ENCODE peak calls at places on chromosomes 4 and X, in seven cellular contexts. D is GM06990, Q is lower leg skin, S is astrocyte, K is sigmoid colon, R is GM13977, A is fibroblast of pulmonary artery. U is an unnamed sample.

GRCh38 chr4:162535121-162535520 is 371.3 kb upstream of the FSTL5 start:
- DNase-seq in D (no peak), Q (no peak), S (no peak), K (no peak), R (no peak), A (no peak), U (no peak)

GRCh38 chr4:17494258-17494657 is 17.6 kb downstream of the QDPR start:
- DNase-seq in D (no peak), Q (no peak), S (peak), K (no peak), R (no peak), A (peak), U (no peak)

GRCh38 chr4:149199594-149199993 is 616.0 kb downstream of the IQCM start:
- DNase-seq in D (no peak), Q (no peak), S (no peak), K (no peak), R (no peak), A (no peak), U (no peak)

GRCh38 chr4:82892467-82892802 is 1.5 kb upstream of the SEC31A start:
- DNase-seq in D (no peak), Q (no peak), S (no peak), K (no peak), R (no peak), A (no peak), U (no peak)

GRCh38 chrX:55524487-55524886 is 34.8 kb upstream of the USP51 start:
- DNase-seq in D (no peak), Q (no peak), S (no peak), K (no peak), R (no peak), A (peak), U (no peak)

GRCh38 chr4:17324431-17324830 is 187.5 kb downstream of the QDPR start:
- DNase-seq in D (no peak), Q (no peak), S (peak), K (no peak), R (peak), A (peak), U (peak)

GRCh38 chrX:56728321-56728720 is 722 bp upstream of the NBDY start:
- DNase-seq in D (no peak), Q (no peak), S (no peak), K (no peak), R (no peak), A (peak), U (no peak)

GRCh38 chr4:75048208-75048879 is 115.4 kb downstream of the PARM1 start:
- DNase-seq in D (no peak), Q (no peak), S (no peak), K (no peak), R (no peak), A (no peak), U (peak)

GRCh38 chr4:25500626-25501318 is 123.7 kb downstream of the ANAPC4 start:
- DNase-seq in D (no peak), Q (no peak), S (no peak), K (no peak), R (no peak), A (peak), U (no peak)

GRCh38 chr4:541271-541670 is 34.8 kb downstream of the TMEM271 start:
- DNase-seq in D (no peak), Q (no peak), S (no peak), K (no peak), R (no peak), A (no peak), U (no peak)

GRCh38 chr4:179855471-179855870 is 2387.7 kb upstream of the TENM3 start:
- DNase-seq in D (no peak), Q (no peak), S (no peak), K (no peak), R (no peak), A (no peak), U (no peak)

GRCh38 chr4:189162888-189163287 is 777.8 kb upstream of the FRG1 start:
- DNase-seq in D (no peak), Q (no peak), S (no peak), K (no peak), R (no peak), A (no peak), U (no peak)

GRCh38 chrX:155235891-155236290 is 19.6 kb downstream of the VBP1 start:
- DNase-seq in D (no peak), Q (no peak), S (no peak), K (no peak), R (no peak), A (no peak), U (no peak)

GRCh38 chrX:33336783-33337182 is 125.4 kb upstream of the DMD start:
- DNase-seq in D (no peak), Q (no peak), S (no peak), K (no peak), R (no peak), A (peak), U (no peak)

GRCh38 chr4:186298034-186298647 is 32.2 kb downstream of the F11 start:
- DNase-seq in D (no peak), Q (no peak), S (no peak), K (no peak), R (peak), A (no peak), U (peak)

GRCh38 chrX:110432066-110432465 is 73.4 kb downstream of the RTL9 start:
- DNase-seq in D (no peak), Q (no peak), S (no peak), K (no peak), R (no peak), A (no peak), U (no peak)

GRCh38 chrX:74458738-74459137 is 37.4 kb downstream of the SLC16A2 start:
- DNase-seq in D (no peak), Q (no peak), S (peak), K (no peak), R (no peak), A (peak), U (no peak)

GRCh38 chrX:102765794-102766193 is 45.3 kb downstream of the GPRASP3 start:
- DNase-seq in D (no peak), Q (peak), S (peak), K (peak), R (no peak), A (peak), U (no peak)

GRCh38 chr4:8756816-8757215 is 114.8 kb downstream of the HMX1 start:
- DNase-seq in D (no peak), Q (no peak), S (no peak), K (peak), R (no peak), A (no peak), U (no peak)

GRCh38 chr4:148061795-148062194 is 329.9 kb downstream of the ARHGAP10 start:
- DNase-seq in D (no peak), Q (no peak), S (no peak), K (no peak), R (no peak), A (no peak), U (no peak)

GRCh38 chrX:153410888-153411254 is 401 bp upstream of the ZFP92 start:
- DNase-seq in D (no peak), Q (no peak), S (no peak), K (no peak), R (no peak), A (no peak), U (no peak)

GRCh38 chr4:25814323-25814722 is 48.5 kb downstream of the SEL1L3 start:
- DNase-seq in D (no peak), Q (peak), S (peak), K (no peak), R (no peak), A (peak), U (no peak)

GRCh38 chr4:114103908-114104307 is 124.5 kb upstream of the ARSJ start:
- DNase-seq in D (no peak), Q (no peak), S (no peak), K (no peak), R (no peak), A (no peak), U (no peak)

GRCh38 chr4:113317523-113317922 is 268.1 kb downstream of the ANK2 start:
- DNase-seq in D (no peak), Q (no peak), S (no peak), K (no peak), R (no peak), A (no peak), U (no peak)

GRCh38 chr4:84500386-84501196 is 1.5 kb upstream of the NKX6-1 start:
- DNase-seq in D (no peak), Q (no peak), S (no peak), K (no peak), R (no peak), A (no peak), U (no peak)

GRCh38 chr4:8538703-8539567 is 41.3 kb upstream of the GPR78 start:
- DNase-seq in D (no peak), Q (no peak), S (peak), K (no peak), R (no peak), A (peak), U (no peak)

GRCh38 chr4:173264245-173264959 is 69.8 kb downstream of the HMGB2 start:
- DNase-seq in D (peak), Q (no peak), S (peak), K (peak), R (no peak), A (peak), U (no peak)

GRCh38 chr4:82698412-82698811 is 100.2 kb downstream of the SCD5 start:
- DNase-seq in D (no peak), Q (no peak), S (no peak), K (no peak), R (no peak), A (no peak), U (no peak)

GRCh38 chrX:26670521-26670920 is 454.6 kb downstream of the MAGEB5 start:
- DNase-seq in D (no peak), Q (no peak), S (no peak), K (no peak), R (no peak), A (no peak), U (no peak)

DNA sequence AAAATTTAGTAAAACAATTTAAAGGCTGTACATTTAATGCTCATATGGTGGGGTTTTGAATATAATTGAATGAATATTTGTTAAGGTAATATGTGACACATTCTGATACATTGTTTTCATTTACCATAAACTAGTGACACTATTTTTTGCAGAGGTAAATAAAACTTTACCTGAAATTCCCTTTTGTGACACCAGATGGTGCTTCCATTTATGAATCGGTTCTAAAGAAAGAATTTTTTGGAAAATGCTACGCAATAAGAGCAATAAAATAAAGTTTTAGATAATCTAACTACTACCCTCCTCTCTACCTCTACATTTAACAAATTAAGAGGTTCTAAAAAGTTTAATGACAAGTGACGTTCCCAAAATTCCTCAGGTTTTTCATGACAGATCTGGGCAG is 448.9 kb downstream of the MAGEB5 start:
- DNase-seq in D (no peak), Q (no peak), S (no peak), K (no peak), R (no peak), A (no peak), U (no peak)
- TF ChIP-seq CTCF in D (no peak), Q (no peak), S (no peak), K (no peak), R (peak), A (no peak), U (peak)

GRCh38 chrX:72048515-72049455 is 82.9 kb downstream of the RTL5 start:
- DNase-seq in D (no peak), Q (no peak), S (no peak), K (peak), R (no peak), A (no peak), U (no peak)
- TF ChIP-seq CTCF in D (no peak), Q (no peak), S (no peak), K (no peak), R (peak), A (no peak), U (no peak)

DNA sequence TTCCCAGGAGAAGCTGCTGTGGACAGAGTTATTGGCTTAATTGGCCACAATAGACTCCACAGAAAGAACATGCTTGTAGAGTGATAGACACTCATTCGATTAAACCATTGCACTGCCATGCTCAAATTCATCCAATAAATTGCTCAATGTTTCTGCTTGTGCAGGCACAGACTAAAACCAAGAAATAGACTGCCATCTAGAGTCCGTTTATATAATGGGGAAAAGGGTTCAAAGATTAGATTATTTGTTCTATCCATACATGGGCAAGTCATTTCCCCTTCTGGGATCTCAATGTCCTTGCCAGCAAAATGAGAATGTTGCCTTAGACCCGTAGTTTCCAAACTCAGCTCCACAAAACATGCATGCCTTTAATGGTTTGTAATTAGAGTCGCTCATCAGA is 8.7 kb downstream of the SMIM10 start:
- DNase-seq in D (no peak), Q (no peak), S (peak), K (no peak), R (peak), A (peak), U (no peak)
- TF ChIP-seq CTCF in D (peak), Q (no peak), S (peak), K (no peak), R (peak), A (peak), U (no peak)

GRCh38 chr4:139177888-139178609 is 1.0 kb upstream of the ELF2 start:
- DNase-seq in D (peak), Q (peak), S (peak), K (peak), R (peak), A (peak), U (peak)
- TF ChIP-seq CTCF in D (no peak), Q (no peak), S (no peak), K (no peak), R (no peak), A (no peak), U (no peak)

GRCh38 chr4:90357117-90357710 is 230.0 kb downstream of the CCSER1 start:
- DNase-seq in D (no peak), Q (no peak), S (peak), K (no peak), R (peak), A (peak), U (no peak)
- TF ChIP-seq CTCF in D (peak), Q (no peak), S (peak), K (no peak), R (peak), A (peak), U (peak)

DNA sequence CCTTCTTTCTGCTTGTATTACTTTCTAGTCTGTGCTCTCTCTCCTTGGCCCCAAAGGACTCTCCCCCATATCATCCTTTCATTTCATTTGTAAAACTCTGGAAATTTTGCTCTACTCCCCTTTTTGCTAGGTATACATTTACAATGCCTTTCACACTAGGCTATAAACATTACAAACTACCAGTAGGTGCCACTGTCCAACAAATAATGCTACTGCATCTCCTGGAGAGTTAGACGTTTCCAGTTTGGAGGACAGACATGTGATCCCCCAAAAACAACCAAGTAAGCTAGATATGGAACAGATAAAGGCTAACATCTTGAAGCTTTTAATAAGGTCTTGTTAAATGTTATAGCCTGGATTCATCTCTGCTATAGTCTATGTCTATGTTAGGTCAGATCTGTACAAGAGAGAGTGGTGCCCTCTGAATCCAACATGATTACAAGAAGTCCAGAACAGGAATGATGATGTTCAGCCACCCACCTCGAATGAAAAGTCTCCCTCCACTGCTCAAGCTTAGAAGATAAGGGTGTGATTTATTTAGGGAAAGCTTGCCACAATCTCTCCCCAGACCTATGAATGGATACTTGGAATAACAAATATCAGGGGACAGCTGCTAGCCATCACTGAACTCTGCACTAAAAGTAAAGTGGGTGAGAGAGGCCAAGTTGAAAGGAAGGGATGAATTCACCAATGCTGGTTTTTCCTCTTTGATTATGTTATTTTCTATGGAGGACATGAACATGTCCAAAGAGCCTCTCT is 14.3 kb downstream of the CBR4 start:
- DNase-seq in D (no peak), Q (no peak), S (no peak), K (no peak), R (no peak), A (peak), U (no peak)
- TF ChIP-seq CTCF in D (no peak), Q (no peak), S (peak), K (no peak), R (peak), A (peak), U (no peak)

DNA sequence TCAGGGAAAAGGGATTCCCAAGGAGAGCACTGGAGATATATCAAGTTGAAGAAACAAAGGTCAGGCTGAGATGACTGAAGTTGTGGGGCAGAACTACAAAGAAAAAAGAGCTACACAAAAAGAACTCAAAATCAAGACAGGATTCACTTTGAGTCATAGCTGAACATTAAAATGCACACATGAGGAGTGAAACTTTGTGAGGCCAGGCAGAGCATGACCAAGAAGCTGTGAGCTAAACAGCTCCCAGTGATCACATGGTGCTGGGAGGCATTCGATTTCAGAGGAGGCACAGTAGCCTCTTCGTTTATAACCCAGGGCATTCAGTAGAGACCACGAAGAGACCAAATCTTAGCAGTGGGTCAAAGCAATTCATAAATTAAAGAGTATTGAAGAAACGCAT is 145.3 kb downstream of the ATRX start:
- DNase-seq in D (peak), Q (no peak), S (no peak), K (no peak), R (peak), A (no peak), U (no peak)
- TF ChIP-seq CTCF in D (no peak), Q (no peak), S (no peak), K (no peak), R (no peak), A (no peak), U (no peak)

GRCh38 chrX:107566603-107567262 is 61.6 kb upstream of the PRPS1 start:
- DNase-seq in D (no peak), Q (no peak), S (peak), K (no peak), R (no peak), A (no peak), U (no peak)

GRCh38 chrX:107565005-107565404 is 63.3 kb upstream of the PRPS1 start:
- DNase-seq in D (no peak), Q (no peak), S (peak), K (no peak), R (no peak), A (no peak), U (no peak)

GRCh38 chrX:107563851-107564250 is 64.5 kb upstream of the PRPS1 start:
- DNase-seq in D (no peak), Q (no peak), S (no peak), K (no peak), R (no peak), A (no peak), U (no peak)

GRCh38 chrX:107567370-107567769 is 60.9 kb upstream of the PRPS1 start:
- DNase-seq in D (no peak), Q (no peak), S (no peak), K (no peak), R (no peak), A (no peak), U (no peak)

DNA sequence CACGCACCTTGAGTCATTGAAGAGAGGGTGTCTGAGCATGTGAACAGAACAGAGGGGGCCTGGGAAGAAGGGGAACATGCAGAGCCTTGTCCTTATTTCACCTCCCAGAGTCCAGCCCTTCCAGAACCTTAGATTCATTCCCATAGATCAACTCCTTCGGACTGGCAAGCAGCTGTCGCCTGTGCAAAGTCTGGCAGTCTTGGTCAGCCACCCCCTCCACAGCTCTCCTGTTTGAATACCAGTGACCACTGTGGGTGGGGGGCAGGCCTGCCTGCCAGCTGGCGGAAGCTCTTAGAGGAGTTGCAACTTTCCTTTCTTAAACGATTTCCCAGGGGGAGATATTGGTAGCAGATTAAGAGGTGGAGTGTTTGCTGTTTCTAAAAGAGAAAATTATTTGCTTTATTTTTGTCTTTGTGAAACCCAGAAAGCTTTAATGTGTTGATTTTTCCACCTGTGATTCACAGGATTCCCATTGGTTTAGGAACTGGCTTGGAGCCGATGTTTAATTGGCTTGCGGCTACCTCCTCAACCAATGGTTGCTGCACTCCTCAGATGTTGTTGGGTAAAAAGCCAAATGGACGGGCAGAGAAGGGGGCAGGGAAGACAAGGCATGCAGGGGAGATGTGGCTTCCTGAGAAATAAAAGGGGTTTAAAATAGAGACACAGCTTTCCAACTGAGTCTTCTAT is 62.3 kb upstream of the PRPS1 start:
- DNase-seq in D (no peak), Q (no peak), S (peak), K (no peak), R (no peak), A (peak), U (no peak)
- TF ChIP-seq CTCF in D (no peak), Q (no peak), S (no peak), K (no peak), R (no peak), A (no peak), U (no peak)